ENCODE peak calls at places on chromosomes 7 and 10, in eight cellular contexts. C, A, G, E, V, K, O and Y are unnamed samples.

GRCh38 chr10:121722665-121723064 is 124.4 kb upstream of the FGFR2 start:
- DNase-seq in C (no peak), A (no peak), G (no peak), E (no peak), V (no peak), K (no peak), O (no peak), Y (no peak)

GRCh38 chr7:137936509-137937201 is 65.2 kb downstream of the CREB3L2 start:
- DNase-seq in C (no peak), A (no peak), G (no peak), E (no peak), V (no peak), K (no peak), O (no peak), Y (no peak)

GRCh38 chr7:99837649-99838361 is 10.0 kb downstream of the CYP3A43 start:
- DNase-seq in C (no peak), A (no peak), G (peak; percentile 15), E (no peak), V (no peak), K (peak; percentile 9), O (no peak), Y (no peak)

GRCh38 chr10:6607187-6607586 is 27.1 kb upstream of the PRKCQ start:
- DNase-seq in C (no peak), A (no peak), G (no peak), E (no peak), V (no peak), K (no peak), O (no peak), Y (no peak)

GRCh38 chr7:11959121-11959520 is 127.1 kb upstream of the THSD7A start:
- DNase-seq in C (no peak), A (no peak), G (no peak), E (no peak), V (no peak), K (no peak), O (no peak), Y (no peak)

GRCh38 chr10:29881811-29882210 is 177.6 kb downstream of the JCAD start:
- DNase-seq in C (no peak), A (no peak), G (no peak), E (no peak), V (no peak), K (no peak), O (no peak), Y (no peak)

GRCh38 chr7:102303669-102304422 is 17.2 kb downstream of the SH2B2 start:
- DNase-seq in C (no peak), A (no peak), G (no peak), E (no peak), V (no peak), K (no peak), O (no peak), Y (peak; percentile 75)

GRCh38 chr7:112260941-112261340 is 54.4 kb downstream of the ZNF277 start:
- DNase-seq in C (no peak), A (no peak), G (no peak), E (no peak), V (no peak), K (no peak), O (no peak), Y (no peak)

GRCh38 chr10:89079991-89080390 is 89.4 kb downstream of the FAS start:
- DNase-seq in C (no peak), A (no peak), G (no peak), E (no peak), V (no peak), K (no peak), O (no peak), Y (no peak)

GRCh38 chr7:82742163-82742562 is 298.6 kb upstream of the CACNA2D1 start:
- DNase-seq in C (no peak), A (no peak), G (no peak), E (no peak), V (no peak), K (no peak), O (no peak), Y (no peak)

GRCh38 chr7:82745820-82746219 is 302.2 kb upstream of the CACNA2D1 start:
- DNase-seq in C (no peak), A (no peak), G (no peak), E (no peak), V (no peak), K (no peak), O (peak; percentile 4), Y (no peak)

GRCh38 chr7:82740246-82740848 is 296.8 kb upstream of the CACNA2D1 start:
- DNase-seq in C (peak; percentile 19), A (no peak), G (peak; percentile 76), E (no peak), V (peak; percentile 38), K (peak; percentile 72), O (peak; percentile 72), Y (no peak)

GRCh38 chr7:82741493-82741892 is 297.9 kb upstream of the CACNA2D1 start:
- DNase-seq in C (no peak), A (no peak), G (no peak), E (no peak), V (no peak), K (no peak), O (no peak), Y (no peak)

GRCh38 chr7:82745117-82745516 is 301.5 kb upstream of the CACNA2D1 start:
- DNase-seq in C (no peak), A (no peak), G (peak; percentile 25), E (no peak), V (no peak), K (no peak), O (peak; percentile 8), Y (no peak)
- H3K27ac ChIP-seq in C (no peak overlapping the region), A (no peak overlapping the region), G (no peak overlapping the region), E (no peak overlapping the region), V (no peak overlapping the region), K (no peak overlapping the region), O (no peak overlapping the region), Y (no peak overlapping the region)

GRCh38 chr7:100887955-100888481 is 1.5 kb downstream of the UFSP1 start:
- DNase-seq in C (no peak), A (no peak), G (no peak), E (no peak), V (no peak), K (no peak), O (no peak), Y (peak; percentile 79)
- H3K36me3 ChIP-seq in C (peaks cover 39% of the 10 kb centered on the region), A (peaks cover under 1% of the 10 kb centered on the region), G (peaks cover 45% of the 10 kb centered on the region), E (peaks cover 49% of the 10 kb centered on the region), V (peaks cover 54% of the 10 kb centered on the region), K (peaks cover 46% of the 10 kb centered on the region), O (peaks cover 55% of the 10 kb centered on the region), Y (peaks cover 58% of the 10 kb centered on the region)

DNA sequence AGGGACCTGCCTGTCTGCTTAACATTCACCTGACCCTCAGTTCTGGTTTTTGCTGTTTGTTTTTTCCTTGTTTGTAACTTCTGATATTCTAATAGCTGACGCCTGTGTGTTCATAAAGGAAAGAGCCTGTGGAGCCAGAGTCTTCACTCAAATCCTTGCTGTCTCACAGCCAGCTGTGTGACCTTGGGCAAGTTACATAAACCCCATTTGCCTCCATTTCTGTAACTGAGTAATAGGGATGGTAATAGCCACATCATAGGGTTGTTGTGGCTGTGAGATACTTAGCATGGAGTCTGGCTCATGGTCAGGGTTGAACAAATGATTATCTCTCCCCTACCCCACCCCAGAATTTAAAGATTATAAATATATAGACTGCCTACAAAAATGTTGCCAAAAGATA is 27.0 kb downstream of the WBP1L start:
- DNase-seq in C (no peak), A (no peak), G (no peak), E (no peak), V (no peak), K (no peak), O (peak; percentile 61), Y (no peak)
- H3K27ac ChIP-seq in C (no peak overlapping the region), A (no peak overlapping the region), G (peak overlapping the region; percentile 68), E (no peak overlapping the region), V (no peak overlapping the region), K (no peak overlapping the region), O (no peak overlapping the region), Y (no peak overlapping the region)

DNA sequence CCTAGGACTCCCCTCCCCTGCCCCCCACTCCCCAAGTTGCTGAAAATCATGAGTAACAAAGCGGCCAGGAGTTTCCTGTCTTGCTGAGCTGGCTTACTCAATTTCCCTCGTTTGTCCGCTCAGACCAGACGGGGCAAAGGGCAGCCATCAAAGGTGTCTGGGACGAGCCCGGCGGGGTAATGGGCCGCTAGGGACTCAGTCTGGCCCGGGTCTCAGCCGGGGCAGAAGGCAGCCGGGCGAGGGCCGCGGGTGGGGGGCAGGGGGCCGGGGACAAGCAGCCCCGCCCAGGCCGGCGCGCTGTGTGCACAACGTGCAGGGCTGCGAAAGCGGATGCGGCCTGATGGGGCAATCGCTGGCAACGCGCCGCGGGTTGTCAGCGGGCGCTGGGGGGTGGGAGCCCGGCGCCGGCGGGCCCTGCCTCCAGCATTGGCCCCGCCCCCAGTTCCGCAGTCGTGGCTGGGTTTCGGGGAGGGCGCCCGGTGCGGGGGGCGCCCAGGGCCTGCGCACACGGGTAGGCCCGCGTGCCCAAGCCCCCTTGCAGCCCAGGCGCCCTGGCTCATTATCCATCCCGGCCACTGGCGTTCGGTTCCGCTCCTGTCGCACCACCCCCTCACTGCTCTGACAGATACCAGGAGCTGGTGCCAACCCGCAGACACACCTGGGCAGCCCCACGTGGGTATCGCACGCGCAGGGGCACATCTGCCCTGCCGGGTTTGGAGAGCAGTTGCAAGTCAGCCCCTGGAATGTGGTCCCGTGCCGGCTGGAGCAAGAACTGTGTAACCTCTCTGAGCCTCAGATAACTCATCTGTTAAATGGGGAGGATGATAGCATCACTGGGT is 35.1 kb downstream of the DNAJB12 start:
- DNase-seq in C (peak; percentile 94), A (peak; percentile 97), G (peak; percentile 97), E (peak; percentile 94), V (no peak), K (peak; percentile 94), O (peak; percentile 89), Y (peak; percentile 100)
- H3K36me3 ChIP-seq in C (no peaks in the 10 kb centered on the region), A (no peaks in the 10 kb centered on the region), G (no peaks in the 10 kb centered on the region), E (no peaks in the 10 kb centered on the region), V (no peaks in the 10 kb centered on the region), K (no peaks in the 10 kb centered on the region), O (no peaks in the 10 kb centered on the region), Y (no peaks in the 10 kb centered on the region)